ENCODE peak calls at places on chromosomes 11 and 22, in six cellular contexts. X is GM13977, S is NCI-H1417, Z is adrenal gland, W is ELF-1, R is T-cell. K is an unnamed sample.
A peak's percentile ranks its signal among the peaks of the same experiment; 100 is the strongest.

GRCh38 chr11:113553235-113553634 is 78.0 kb upstream of the DRD2 start:
- DNase-seq in X (no peak), S (no peak), Z (no peak), W (peak; percentile 80), R (no peak), K (no peak)

GRCh38 chr11:31542862-31543261 is 33.3 kb downstream of the ELP4 start:
- DNase-seq in X (no peak), S (no peak), Z (no peak), W (no peak), R (no peak), K (no peak)

GRCh38 chr22:44973829-44974228 is 36.0 kb downstream of the PHF21B start:
- DNase-seq in X (no peak), S (no peak), Z (no peak), W (no peak), R (no peak), K (no peak)

GRCh38 chr22:37019309-37020191 is at the start of the genes MPST and TST:
- DNase-seq in X (peak; percentile 92), S (peak; percentile 49), Z (peak; percentile 79), W (peak; percentile 52), R (peak; percentile 26), K (peak; percentile 57)

GRCh38 chr11:68038718-68039525 is at the start of gene TCIRG1:
- DNase-seq in X (peak; percentile 92), S (no peak), Z (peak; percentile 92), W (peak; percentile 94), R (peak; percentile 58), K (no peak)

GRCh38 chr22:50326959-50327710 is at the start of gene DENND6B:
- DNase-seq in X (peak; percentile 97), S (peak; percentile 57), Z (peak; percentile 88), W (peak; percentile 74), R (peak; percentile 70), K (peak; percentile 77)

GRCh38 chr11:73237471-73238290 is 19.6 kb downstream of the P2RY2 start:
- DNase-seq in X (no peak), S (no peak), Z (peak; percentile 90), W (no peak), R (no peak), K (no peak)

GRCh38 chr11:77053217-77054013 is 13.4 kb upstream of the CAPN5 start:
- DNase-seq in X (no peak), S (no peak), Z (no peak), W (no peak), R (no peak), K (no peak)

GRCh38 chr22:47623056-47623739 is 860.7 kb downstream of the TBC1D22A start:
- DNase-seq in X (no peak), S (no peak), Z (peak; percentile 29), W (no peak), R (no peak), K (no peak)

GRCh38 chr22:42368379-42369249 is 63.6 kb downstream of the NFAM1 start:
- DNase-seq in X (no peak), S (peak; percentile 22), Z (peak; percentile 61), W (peak; percentile 54), R (peak; percentile 21), K (peak; percentile 67)

GRCh38 chr11:73439002-73439843 is 63.0 kb downstream of the RELT start:
- DNase-seq in X (no peak), S (no peak), Z (peak; percentile 66), W (no peak), R (no peak), K (no peak)

GRCh38 chr22:38490475-38490874 is 15.6 kb downstream of the DDX17 start:
- DNase-seq in X (no peak), S (no peak), Z (peak; percentile 46), W (no peak), R (no peak), K (no peak)